ENCODE peak calls at places on chromosomes 6 and 20, in eight cellular contexts. C is left ventricle myocardium inferior, E is right atrium auricular region, S is upper lobe of right lung, D is keratinocyte, N is ovary, K is prostate gland, B is small intestine. G is an unnamed sample.

GRCh38 chr20:2210646-2211556 is 84.9 kb upstream of the TGM3 start:
- DNase-seq in B (no peak), N (no peak), C (peak; percentile 29), K (no peak), E (peak; percentile 75), D (peak; percentile 17), S (no peak), G (no peak)

GRCh38 chr6:113997106-113997505 is 26.2 kb upstream of the HDAC2 start:
- DNase-seq in N (no peak), B (no peak), K (no peak), C (no peak), D (no peak), S (no peak), E (no peak), G (no peak)

GRCh38 chr6:26175428-26176181 is 88.4 kb downstream of the HFE start:
- DNase-seq in D (no peak), B (peak; percentile 79), K (no peak), E (no peak), S (no peak), N (no peak), C (no peak), G (peak; percentile 71)

GRCh38 chr6:42326248-42326647 is 108.6 kb upstream of the MRPS10 start:
- DNase-seq in E (no peak), S (no peak), C (no peak), N (no peak), B (peak; percentile 25), K (no peak), D (peak; percentile 33), G (no peak)

GRCh38 chr6:48032156-48032555 is 78.8 kb downstream of the PTCHD4 start:
- DNase-seq in S (no peak), B (no peak), E (no peak), C (no peak), N (peak; percentile 6), K (no peak), D (peak; percentile 19), G (no peak)

GRCh38 chr6:43714311-43715055 is 26.9 kb upstream of the MRPS18A start:
- DNase-seq in K (no peak), D (no peak), E (no peak), C (peak; percentile 57), S (no peak), N (peak; percentile 43), B (no peak), G (no peak)

GRCh38 chr20:39070484-39071231 is 108.5 kb downstream of the DHX35 start:
- DNase-seq in K (no peak), B (no peak), E (no peak), D (peak; percentile 23), C (no peak), S (no peak), N (no peak), G (no peak)

GRCh38 chr6:53044071-53044470 is 21.1 kb upstream of the FBXO9 start:
- DNase-seq in C (no peak), N (no peak), E (no peak), S (no peak), B (no peak), K (no peak), D (no peak), G (no peak)

GRCh38 chr6:47724300-47724699 is 25.9 kb downstream of the ADGRF4 start:
- DNase-seq in D (no peak), N (no peak), S (no peak), B (no peak), E (no peak), C (no peak), K (no peak), G (no peak)

GRCh38 chr6:106692112-106692822 is 62.9 kb downstream of the QRSL1 start:
- DNase-seq in N (no peak), B (no peak), C (no peak), D (no peak), E (no peak), K (peak; percentile 61), S (no peak), G (no peak)

GRCh38 chr20:48407710-48408109 is 420.1 kb downstream of the PREX1 start:
- DNase-seq in K (no peak), N (no peak), E (no peak), C (no peak), S (no peak), D (no peak), B (no peak), G (no peak)

GRCh38 chr20:48411265-48411664 is 416.5 kb downstream of the PREX1 start:
- DNase-seq in N (no peak), B (no peak), E (no peak), C (no peak), D (no peak), K (no peak), S (no peak), G (no peak)

GRCh38 chr20:48416002-48416401 is 411.8 kb downstream of the PREX1 start:
- DNase-seq in C (no peak), D (no peak), S (no peak), K (no peak), E (no peak), B (no peak), N (no peak), G (no peak)

GRCh38 chr20:48409216-48409615 is 418.6 kb downstream of the PREX1 start:
- DNase-seq in E (no peak), N (no peak), C (no peak), D (no peak), B (no peak), K (no peak), S (no peak), G (no peak)

GRCh38 chr20:48411906-48412305 is 415.9 kb downstream of the PREX1 start:
- DNase-seq in C (no peak), N (no peak), D (no peak), B (no peak), E (no peak), K (no peak), S (no peak), G (no peak)
- H3K4me3 ChIP-seq in C (no peak overlapping the region), N (no peak overlapping the region), D (no peak overlapping the region), B (no peak overlapping the region), E (no peak overlapping the region), K (no peak overlapping the region), S (no peak overlapping the region), G (no peak overlapping the region)

DNA sequence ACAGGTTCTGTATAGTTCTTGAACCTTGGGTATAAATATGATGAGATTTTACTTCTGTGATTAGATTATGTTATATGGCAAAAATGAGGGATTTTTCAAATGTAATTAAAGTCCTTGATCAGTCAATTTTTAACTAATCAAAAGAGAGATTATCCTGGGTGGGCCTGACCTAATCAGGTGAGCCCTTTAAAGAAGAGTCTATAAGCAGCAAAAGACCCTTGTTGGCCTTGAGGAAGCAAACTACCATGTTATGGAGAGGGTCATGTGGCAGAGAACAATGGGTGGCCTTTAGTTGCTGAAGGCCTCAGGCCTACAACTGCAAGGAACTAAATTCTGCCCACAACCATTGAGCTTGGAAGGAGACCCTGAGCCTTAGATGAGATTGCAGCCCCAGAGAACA is 102.5 kb upstream of the RIPOR2 start:
- DNase-seq in C (no peak), B (no peak), K (no peak), N (no peak), E (no peak), S (no peak), D (no peak), G (no peak)
- H3K4me3 ChIP-seq in C (no peak overlapping the region), B (no peak overlapping the region), K (no peak overlapping the region), N (no peak overlapping the region), E (no peak overlapping the region), S (no peak overlapping the region), D (no peak overlapping the region), G (peak overlapping the region; percentile 23)

GRCh38 chr6:4472222-4472621 is 304.0 kb upstream of the CDYL start:
- DNase-seq in S (no peak), N (no peak), B (no peak), K (no peak), C (no peak), E (no peak), D (no peak), G (no peak)

GRCh38 chr6:4470698-4471210 is 305.4 kb upstream of the CDYL start:
- DNase-seq in D (no peak), K (no peak), N (no peak), E (no peak), C (no peak), S (no peak), B (no peak), G (no peak)

GRCh38 chr6:4478098-4478497 is 298.1 kb upstream of the CDYL start:
- DNase-seq in S (no peak), D (no peak), K (no peak), N (no peak), C (no peak), B (no peak), E (no peak), G (no peak)

GRCh38 chr6:4474810-4475209 is 301.4 kb upstream of the CDYL start:
- DNase-seq in N (no peak), B (no peak), D (no peak), K (no peak), E (no peak), S (no peak), C (no peak), G (no peak)

DNA sequence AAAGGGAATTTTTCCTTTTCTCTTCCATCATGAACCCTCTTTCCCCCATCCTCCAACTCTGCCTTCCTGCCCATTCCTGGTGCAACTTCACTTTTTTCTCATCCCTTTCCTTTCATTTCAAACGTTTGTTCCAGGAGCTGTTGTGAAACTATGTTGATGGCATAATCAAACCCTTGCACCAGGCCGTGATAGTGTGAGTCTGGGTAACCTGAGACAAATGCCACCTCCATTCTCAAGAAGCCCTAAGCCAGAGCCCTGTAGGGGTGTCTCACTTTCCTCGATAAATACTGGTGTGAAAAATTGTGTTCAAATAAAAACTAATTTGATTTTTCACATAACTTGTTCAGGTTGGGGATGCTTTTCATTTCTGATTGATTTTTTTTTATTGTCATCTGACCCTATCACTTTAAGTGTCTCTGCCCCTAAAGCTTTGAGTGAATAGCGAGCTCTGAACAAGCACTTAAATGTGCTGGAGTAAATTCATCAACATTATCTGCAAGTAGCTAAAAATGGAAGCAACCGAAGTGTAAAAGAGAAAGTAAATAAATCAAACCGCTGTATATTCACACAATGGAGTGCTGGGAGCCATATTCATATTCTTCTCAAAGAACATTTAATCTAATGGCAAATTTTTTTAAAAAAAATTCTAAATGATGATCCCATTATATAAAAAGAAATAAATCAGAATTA is 303.1 kb upstream of the CDYL start:
- DNase-seq in N (no peak), D (no peak), B (no peak), E (no peak), C (no peak), K (no peak), S (no peak), G (no peak)
- H3K4me3 ChIP-seq in N (no peak overlapping the region), D (no peak overlapping the region), B (no peak overlapping the region), E (no peak overlapping the region), C (peak overlapping the region; percentile 13), K (no peak overlapping the region), S (no peak overlapping the region), G (no peak overlapping the region)

GRCh38 chr6:33961686-33962085 is 157.9 kb upstream of the MLN start:
- DNase-seq in S (peak; percentile 32), C (no peak), B (no peak), D (no peak), E (no peak), K (no peak), N (no peak), G (no peak)

GRCh38 chr6:33963351-33963750 is 159.5 kb upstream of the MLN start:
- DNase-seq in D (no peak), E (no peak), K (no peak), C (no peak), S (peak; percentile 57), N (no peak), B (no peak), G (no peak)

GRCh38 chr6:33962186-33962585 is 158.4 kb upstream of the MLN start:
- DNase-seq in S (peak; percentile 28), C (no peak), D (no peak), B (no peak), K (no peak), E (no peak), N (no peak), G (no peak)

GRCh38 chr6:33964387-33964786 is 160.6 kb upstream of the MLN start:
- DNase-seq in K (no peak), N (no peak), E (no peak), D (no peak), S (no peak), C (no peak), B (no peak), G (no peak)

GRCh38 chr6:33962673-33963072 is 158.9 kb upstream of the MLN start:
- DNase-seq in B (no peak), N (no peak), K (no peak), S (peak; percentile 44), C (no peak), D (no peak), E (no peak), G (no peak)
- H3K4me3 ChIP-seq in B (no peak overlapping the region), N (no peak overlapping the region), K (no peak overlapping the region), S (no peak overlapping the region), C (no peak overlapping the region), D (peak overlapping the region; percentile 16), E (no peak overlapping the region), G (no peak overlapping the region)

G was measured in naive thymus-derived CD4-positive, alpha-beta T cell.